ENCODE peak calls at places on chromosomes 11 and 22, in seven cellular contexts. C is AG04450; B is ascending aorta; Q is A549; U is CD4-positive, alpha-beta T cell; W is psoas muscle; R is ovary. Z is an unnamed sample. For H3K9me3, the result is how much of the 10 kb centered on the place peaks cover.

GRCh38 chr11:19715373-19715772 is 2.7 kb downstream of the NAV2 start:
- DNase-seq in C (peak), B (peak), Q (peak), U (no peak), W (no peak), R (no peak), Z (no peak)

GRCh38 chr11:79708319-79708928 is 267.6 kb upstream of the TENM4 start:
- DNase-seq in C (peak), B (no peak), Q (peak), U (no peak), W (no peak), R (no peak), Z (no peak)

GRCh38 chr11:44542372-44542771 is 23.1 kb upstream of the CD82 start:
- DNase-seq in C (no peak), B (no peak), Q (no peak), U (no peak), W (no peak), R (no peak), Z (no peak)

GRCh38 chr22:20569059-20570058 is 61.9 kb downstream of the MED15 start:
- DNase-seq in C (peak), B (peak), Q (peak), U (peak), W (peak), R (peak), Z (peak)

GRCh38 chr11:115965754-115966504 is 461.7 kb upstream of the CADM1 start:
- DNase-seq in C (no peak), B (no peak), Q (no peak), U (no peak), W (no peak), R (no peak), Z (no peak)

GRCh38 chr22:40024201-40025061 is 29.7 kb downstream of the FAM83F start:
- DNase-seq in C (no peak), B (no peak), Q (peak), U (peak), W (peak), R (peak), Z (peak)

GRCh38 chr11:63907808-63908530 is 9.0 kb downstream of the RCOR2 start:
- DNase-seq in C (no peak), B (no peak), Q (no peak), U (no peak), W (no peak), R (no peak), Z (no peak)

GRCh38 chr11:69280451-69280850 is 13.5 kb upstream of the MYEOV start:
- DNase-seq in C (no peak), B (no peak), Q (peak), U (no peak), W (no peak), R (no peak), Z (no peak)

GRCh38 chr22:37167981-37168647 is 18.4 kb upstream of the IL2RB start:
- DNase-seq in C (no peak), B (no peak), Q (no peak), U (peak), W (no peak), R (peak), Z (no peak)

GRCh38 chr11:8794677-8795103 is 112.1 kb downstream of the RPL27A start:
- DNase-seq in C (no peak), B (no peak), Q (peak), U (no peak), W (no peak), R (no peak), Z (no peak)

GRCh38 chr11:85810521-85810870 is 445 bp downstream of the SYTL2 start:
- DNase-seq in C (no peak), B (no peak), Q (no peak), U (no peak), W (no peak), R (peak), Z (no peak)

GRCh38 chr11:12523180-12523924 is 146.0 kb downstream of the PARVA start:
- DNase-seq in C (no peak), B (no peak), Q (no peak), U (no peak), W (no peak), R (no peak), Z (no peak)

GRCh38 chr11:7525424-7525823 is 11.6 kb downstream of the PPFIBP2 start:
- DNase-seq in C (no peak), B (no peak), Q (no peak), U (no peak), W (no peak), R (no peak), Z (no peak)

GRCh38 chr11:110096369-110096976 is 3.3 kb downstream of the ZC3H12C start:
- DNase-seq in C (no peak), B (no peak), Q (no peak), U (no peak), W (no peak), R (no peak), Z (no peak)

GRCh38 chr11:35146074-35146521 is 7.1 kb downstream of the CD44 start:
- DNase-seq in C (no peak), B (no peak), Q (no peak), U (peak), W (no peak), R (no peak), Z (no peak)

GRCh38 chr22:23212061-23213030 is 32.0 kb downstream of the BCR start:
- DNase-seq in C (no peak), B (no peak), Q (no peak), U (no peak), W (no peak), R (no peak), Z (no peak)

GRCh38 chr11:17695454-17696441 is 23.6 kb upstream of the MYOD1 start:
- DNase-seq in C (no peak), B (no peak), Q (no peak), U (no peak), W (no peak), R (no peak), Z (no peak)

GRCh38 chr11:21814169-21814568 is 378.7 kb upstream of the ANO5 start:
- DNase-seq in C (no peak), B (no peak), Q (peak), U (no peak), W (no peak), R (no peak), Z (no peak)
- H3K9me3 ChIP-seq in C (under half), B (under half), Q (under half), U (under half), W (under half), R (under half), Z (under half)

GRCh38 chr11:2651826-2652237 is 48.0 kb downstream of the KCNQ1OT1 start:
- DNase-seq in C (no peak), B (no peak), Q (no peak), U (no peak), W (no peak), R (no peak), Z (no peak)
- H3K9me3 ChIP-seq in C (half or more), B (under half), Q (half or more), U (under half), W (under half), R (under half), Z (under half)

DNA sequence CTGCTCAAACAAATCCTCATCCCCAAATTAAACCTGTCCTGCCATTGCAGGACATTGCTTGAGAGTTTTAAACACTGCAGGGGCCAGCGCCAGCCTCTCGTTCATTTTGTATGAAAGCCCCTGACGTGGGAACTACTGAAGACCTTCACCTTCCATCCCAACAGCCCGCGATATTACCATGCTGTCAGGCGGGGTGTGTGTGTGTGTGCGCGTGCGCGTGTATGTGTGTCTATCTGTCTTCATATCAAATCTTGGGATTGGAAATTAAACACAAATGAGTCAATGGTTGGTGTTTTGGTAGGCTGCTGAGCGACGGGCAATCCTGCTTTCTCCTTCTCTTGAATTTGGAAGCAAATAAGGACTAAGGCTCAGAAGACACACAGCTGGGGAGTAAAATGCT is 776.9 kb downstream of the TBC1D22A start:
- DNase-seq in C (no peak), B (no peak), Q (no peak), U (no peak), W (no peak), R (no peak), Z (no peak)
- H3K9me3 ChIP-seq in C (half or more), B (under half), Q (under half), U (under half), W (under half), R (under half), Z (under half)

DNA sequence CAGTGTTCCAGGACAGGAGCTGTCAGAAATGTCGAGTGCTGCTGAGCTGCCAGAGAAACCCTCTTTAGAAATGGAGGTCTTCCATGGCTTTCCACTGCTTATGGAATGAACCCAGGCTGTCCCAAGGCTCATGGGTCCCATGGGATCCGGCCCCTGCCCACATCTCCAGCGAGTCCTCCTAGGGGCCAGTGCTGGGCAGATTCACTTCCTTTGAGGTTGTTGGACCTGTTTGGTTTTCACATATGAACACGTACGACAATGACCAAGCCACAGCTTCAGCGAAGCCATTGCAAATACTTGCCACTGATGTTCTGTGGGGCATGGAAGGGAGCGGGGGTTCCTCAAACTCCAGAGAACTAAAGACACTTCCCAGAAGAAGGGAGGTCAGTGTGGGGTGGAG is 483.3 kb downstream of the TBC1D22A start:
- DNase-seq in C (no peak), B (no peak), Q (no peak), U (no peak), W (no peak), R (no peak), Z (no peak)
- H3K9me3 ChIP-seq in C (under half), B (under half), Q (under half), U (under half), W (under half), R (under half), Z (under half)

GRCh38 chr22:49179175-49179574 is 648.5 kb downstream of the BRD1 start:
- DNase-seq in C (no peak), B (no peak), Q (no peak), U (no peak), W (no peak), R (no peak), Z (no peak)
- H3K9me3 ChIP-seq in C (half or more), B (under half), Q (under half), U (under half), W (under half), R (under half), Z (under half)

GRCh38 chr11:94652735-94653284 is 85.6 kb downstream of the PIWIL4 start:
- DNase-seq in C (no peak), B (no peak), Q (no peak), U (no peak), W (no peak), R (no peak), Z (no peak)
- H3K9me3 ChIP-seq in C (under half), B (under half), Q (under half), U (under half), W (under half), R (under half), Z (under half)

DNA sequence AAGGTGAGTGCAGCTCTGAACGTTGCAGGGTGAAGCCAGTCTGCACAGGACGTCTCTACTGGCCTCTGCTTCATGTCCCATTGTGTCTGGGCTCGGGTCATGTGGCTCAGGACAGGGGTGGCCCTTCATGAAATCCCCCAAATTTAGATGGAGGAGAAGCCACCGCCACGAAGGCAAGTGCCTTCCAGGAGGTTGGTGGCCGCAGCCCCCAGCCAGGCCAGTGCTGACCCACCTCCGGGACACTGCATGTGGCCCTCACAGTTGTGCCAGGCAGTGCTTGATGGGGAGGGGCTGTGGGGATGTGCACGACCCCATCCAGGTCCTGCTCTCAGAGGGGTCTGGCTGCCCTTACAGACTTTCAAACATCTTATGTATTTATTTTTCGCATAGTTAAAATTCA is 1311.1 kb downstream of the BRD1 start:
- DNase-seq in C (no peak), B (no peak), Q (no peak), U (no peak), W (no peak), R (no peak), Z (no peak)
- H3K9me3 ChIP-seq in C (half or more), B (under half), Q (under half), U (under half), W (under half), R (under half), Z (under half)

GRCh38 chr22:49331223-49331815 is 496.4 kb downstream of the BRD1 start:
- DNase-seq in C (no peak), B (no peak), Q (no peak), U (no peak), W (no peak), R (no peak), Z (no peak)

GRCh38 chr22:49333206-49333605 is 494.5 kb downstream of the BRD1 start:
- DNase-seq in C (no peak), B (peak), Q (no peak), U (peak), W (no peak), R (no peak), Z (no peak)

GRCh38 chr22:49331878-49332277 is 495.8 kb downstream of the BRD1 start:
- DNase-seq in C (no peak), B (no peak), Q (no peak), U (peak), W (no peak), R (no peak), Z (no peak)

GRCh38 chr22:49334589-49334873 is 493.1 kb downstream of the BRD1 start:
- DNase-seq in C (no peak), B (no peak), Q (no peak), U (no peak), W (no peak), R (no peak), Z (no peak)

GRCh38 chr22:49332691-49333090 is 495.0 kb downstream of the BRD1 start:
- DNase-seq in C (no peak), B (no peak), Q (no peak), U (no peak), W (no peak), R (no peak), Z (no peak)
- H3K9me3 ChIP-seq in C (half or more), B (under half), Q (under half), U (under half), W (under half), R (under half), Z (under half)

DNA sequence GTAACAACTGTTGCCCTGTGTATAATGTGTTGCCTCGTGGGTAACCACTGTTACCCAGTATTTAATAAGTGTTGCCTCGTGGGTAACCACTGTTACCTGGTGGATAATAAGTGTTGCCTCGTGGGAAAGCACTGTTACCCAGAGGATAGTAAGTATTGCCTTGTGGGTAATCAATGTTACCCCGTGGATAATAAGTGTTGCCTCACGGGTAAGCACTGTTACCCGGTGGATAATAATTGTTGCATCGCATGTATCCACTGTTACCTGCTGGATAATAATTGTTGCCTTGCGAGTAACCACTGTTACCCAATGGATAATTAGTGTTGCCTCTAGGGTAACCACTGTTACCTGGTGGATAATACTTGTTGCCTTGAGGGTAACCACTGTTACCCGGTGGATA is 17.1 kb upstream of the NXPE4 start:
- DNase-seq in C (no peak), B (no peak), Q (no peak), U (no peak), W (no peak), R (no peak), Z (no peak)
- H3K9me3 ChIP-seq in C (under half), B (under half), Q (under half), U (under half), W (under half), R (under half), Z (under half)

Z was measured in T-helper 17 cell.